ENCODE peak calls at places on chromosome 22, in eight cellular contexts. G is substantia nigra; U is activated CD4-positive, alpha-beta T cell treated with anti-CD3 and anti-CD28 coated beads for 36 hours; I is RPMI8226; P is T-helper 17 cell; L is M059J; Q is left colon; K is AG08396. J is an unnamed sample.

GRCh38 chr22:44245867-44246266 is 65.1 kb downstream of the PARVG start:
- DNase-seq in G (no peak), U (no peak), I (no peak), P (no peak), L (no peak), Q (no peak), K (no peak), J (no peak)

GRCh38 chr22:39313258-39314001 is 6.0 kb downstream of the RPL3 start:
- DNase-seq in G (no peak), U (no peak), I (no peak), P (no peak), L (no peak), Q (no peak), K (no peak), J (no peak)

GRCh38 chr22:26502688-26503561 is 9.3 kb downstream of the TFIP11 start:
- DNase-seq in G (no peak), U (peak), I (peak), P (peak), L (peak), Q (peak), K (peak), J (peak)

GRCh38 chr22:27214691-27215090 is 557.3 kb downstream of the MIAT start:
- DNase-seq in G (no peak), U (no peak), I (no peak), P (no peak), L (no peak), Q (no peak), K (no peak), J (no peak)

GRCh38 chr22:21102659-21103267 is 57.0 kb downstream of the LRRC74B start:
- DNase-seq in G (no peak), U (peak), I (peak), P (peak), L (peak), Q (peak), K (peak), J (peak)

GRCh38 chr22:37569009-37569920 is 9.0 kb downstream of the CDC42EP1 start:
- DNase-seq in G (peak), U (no peak), I (no peak), P (no peak), L (peak), Q (peak), K (no peak), J (peak)

GRCh38 chr22:50250555-50251471 is at the start of gene HDAC10:
- DNase-seq in G (no peak), U (peak), I (peak), P (peak), L (peak), Q (peak), K (peak), J (no peak)

GRCh38 chr22:41952713-41953112 is 763 bp downstream of the SMIM45 start:
- DNase-seq in G (no peak), U (no peak), I (no peak), P (no peak), L (no peak), Q (no peak), K (no peak), J (no peak)

GRCh38 chr22:48389916-48390315 is 1437.8 kb downstream of the BRD1 start:
- DNase-seq in G (no peak), U (no peak), I (no peak), P (no peak), L (no peak), Q (no peak), K (no peak), J (no peak)

GRCh38 chr22:43980996-43981395 is 25.8 kb downstream of the SAMM50 start:
- DNase-seq in G (no peak), U (no peak), I (no peak), P (no peak), L (no peak), Q (no peak), K (no peak), J (no peak)

GRCh38 chr22:18076060-18076497 is 1.7 kb upstream of the PEX26 start:
- DNase-seq in G (peak), U (peak), I (peak), P (peak), L (peak), Q (peak), K (peak), J (peak)

GRCh38 chr22:43305806-43306205 is 37.4 kb downstream of the SCUBE1 start:
- DNase-seq in G (no peak), U (no peak), I (no peak), P (no peak), L (peak), Q (no peak), K (no peak), J (no peak)

GRCh38 chr22:17518379-17518778 is 44.9 kb upstream of the SLC25A18 start:
- DNase-seq in G (no peak), U (no peak), I (no peak), P (no peak), L (no peak), Q (no peak), K (no peak), J (no peak)

GRCh38 chr22:46639843-46640242 is 19.7 kb downstream of the GRAMD4 start:
- DNase-seq in G (no peak), U (no peak), I (no peak), P (no peak), L (no peak), Q (no peak), K (no peak), J (no peak)

GRCh38 chr22:39179401-39179827 is 26.9 kb upstream of the CBX7 start:
- DNase-seq in G (no peak), U (no peak), I (no peak), P (no peak), L (no peak), Q (no peak), K (no peak), J (no peak)

GRCh38 chr22:42418811-42419243 is 13.4 kb downstream of the NFAM1 start:
- DNase-seq in G (no peak), U (no peak), I (no peak), P (no peak), L (no peak), Q (no peak), K (no peak), J (no peak)

GRCh38 chr22:50062509-50063135 is 4.5 kb upstream of the TTLL8 start:
- DNase-seq in G (no peak), U (no peak), I (no peak), P (no peak), L (no peak), Q (no peak), K (no peak), J (no peak)

GRCh38 chr22:30210235-30210831 is 36.2 kb downstream of the LIF start:
- DNase-seq in G (peak), U (no peak), I (no peak), P (no peak), L (peak), Q (no peak), K (no peak), J (peak)

GRCh38 chr22:45972091-45972867 is 4.7 kb downstream of the WNT7B start:
- DNase-seq in G (no peak), U (no peak), I (no peak), P (no peak), L (no peak), Q (no peak), K (no peak), J (no peak)

GRCh38 chr22:37409557-37409956 is 17.7 kb downstream of the ELFN2 start:
- DNase-seq in G (no peak), U (no peak), I (no peak), P (no peak), L (no peak), Q (no peak), K (no peak), J (no peak)

GRCh38 chr22:29825578-29825977 is 12.5 kb downstream of the ASCC2 start:
- DNase-seq in G (no peak), U (no peak), I (no peak), P (no peak), L (no peak), Q (no peak), K (no peak), J (no peak)

GRCh38 chr22:33659423-33659822 is 260.9 kb downstream of the LARGE1 start:
- DNase-seq in G (no peak), U (no peak), I (no peak), P (no peak), L (no peak), Q (no peak), K (no peak), J (no peak)

GRCh38 chr22:47238886-47239860 is 476.7 kb downstream of the TBC1D22A start:
- DNase-seq in G (no peak), U (no peak), I (no peak), P (no peak), L (no peak), Q (no peak), K (no peak), J (no peak)

GRCh38 chr22:40603088-40603605 is 33.4 kb downstream of the MRTFA start:
- DNase-seq in G (no peak), U (no peak), I (no peak), P (no peak), L (peak), Q (no peak), K (peak), J (no peak)

J was measured in amygdala.